ENCODE peak calls at places on chromosomes 1 and 21, in nine cellular contexts. W is fibroblast of lung, F is AG10803, M is astrocyte, C is bronchial epithelial cell, L is tibial artery, O is AG09309, P is heart right ventricle, U is mammary epithelial cell. Q is an unnamed sample.

GRCh38 chr1:163401211-163401610 is 79.5 kb downstream of the NUF2 start:
- DNase-seq in W (peak; percentile 5), F (no peak), M (no peak), C (peak; percentile 8), L (no peak), O (no peak), P (no peak), U (peak; percentile 1), Q (no peak)

GRCh38 chr1:9705337-9706098 is 54.0 kb downstream of the PIK3CD start:
- DNase-seq in W (peak; percentile 72), F (peak; percentile 66), M (peak; percentile 61), C (no peak), L (no peak), O (no peak), P (no peak), U (no peak), Q (no peak)

GRCh38 chr1:62588000-62588399 is 9.3 kb upstream of the ANGPTL3 start:
- DNase-seq in W (peak; percentile 56), F (no peak), M (peak; percentile 39), C (no peak), L (no peak), O (no peak), P (no peak), U (no peak), Q (no peak)

GRCh38 chr1:6505367-6506209 is 14.1 kb upstream of the PLEKHG5 start:
- DNase-seq in W (no peak), F (no peak), M (no peak), C (no peak), L (no peak), O (no peak), P (no peak), U (no peak), Q (no peak)

GRCh38 chr1:179807691-179808485 is 64.8 kb downstream of the FAM163A start:
- DNase-seq in W (peak; percentile 96), F (peak; percentile 29), M (peak; percentile 95), C (peak; percentile 18), L (no peak), O (peak; percentile 61), P (no peak), U (peak; percentile 8), Q (peak; percentile 41)

GRCh38 chr1:229714964-229715603 is 89.0 kb downstream of the URB2 start:
- DNase-seq in W (no peak), F (peak; percentile 22), M (no peak), C (peak; percentile 32), L (no peak), O (no peak), P (no peak), U (peak; percentile 32), Q (no peak)

GRCh38 chr1:15146971-15147376 is 6.6 kb upstream of the TMEM51 start:
- DNase-seq in W (no peak), F (no peak), M (no peak), C (no peak), L (no peak), O (no peak), P (no peak), U (no peak), Q (no peak)

GRCh38 chr21:44421901-44422840 is 33.1 kb upstream of the LRRC3 start:
- DNase-seq in W (no peak), F (no peak), M (no peak), C (no peak), L (peak; percentile 24), O (no peak), P (no peak), U (no peak), Q (no peak)

GRCh38 chr1:93567255-93567918 is 114.2 kb downstream of the BCAR3 start:
- DNase-seq in W (peak; percentile 96), F (peak; percentile 76), M (peak; percentile 96), C (peak; percentile 78), L (no peak), O (peak; percentile 83), P (peak; percentile 31), U (peak; percentile 77), Q (no peak)

GRCh38 chr1:233908092-233908491 is 3.6 kb downstream of the SLC35F3 start:
- DNase-seq in W (no peak), F (no peak), M (no peak), C (no peak), L (no peak), O (no peak), P (no peak), U (no peak), Q (no peak)

GRCh38 chr1:233909195-233909594 is 4.7 kb downstream of the SLC35F3 start:
- DNase-seq in W (peak; percentile 97), F (peak; percentile 20), M (peak; percentile 95), C (peak; percentile 78), L (no peak), O (no peak), P (no peak), U (peak; percentile 92), Q (peak; percentile 89)

GRCh38 chr1:233907139-233907538 is 2.7 kb downstream of the SLC35F3 start:
- DNase-seq in W (no peak), F (no peak), M (peak; percentile 17), C (no peak), L (no peak), O (no peak), P (no peak), U (peak; percentile 47), Q (no peak)

GRCh38 chr1:233904979-233905415 is 521 bp downstream of the SLC35F3 start:
- DNase-seq in W (peak; percentile 63), F (no peak), M (peak; percentile 51), C (no peak), L (no peak), O (no peak), P (no peak), U (peak; percentile 59), Q (no peak)

DNA sequence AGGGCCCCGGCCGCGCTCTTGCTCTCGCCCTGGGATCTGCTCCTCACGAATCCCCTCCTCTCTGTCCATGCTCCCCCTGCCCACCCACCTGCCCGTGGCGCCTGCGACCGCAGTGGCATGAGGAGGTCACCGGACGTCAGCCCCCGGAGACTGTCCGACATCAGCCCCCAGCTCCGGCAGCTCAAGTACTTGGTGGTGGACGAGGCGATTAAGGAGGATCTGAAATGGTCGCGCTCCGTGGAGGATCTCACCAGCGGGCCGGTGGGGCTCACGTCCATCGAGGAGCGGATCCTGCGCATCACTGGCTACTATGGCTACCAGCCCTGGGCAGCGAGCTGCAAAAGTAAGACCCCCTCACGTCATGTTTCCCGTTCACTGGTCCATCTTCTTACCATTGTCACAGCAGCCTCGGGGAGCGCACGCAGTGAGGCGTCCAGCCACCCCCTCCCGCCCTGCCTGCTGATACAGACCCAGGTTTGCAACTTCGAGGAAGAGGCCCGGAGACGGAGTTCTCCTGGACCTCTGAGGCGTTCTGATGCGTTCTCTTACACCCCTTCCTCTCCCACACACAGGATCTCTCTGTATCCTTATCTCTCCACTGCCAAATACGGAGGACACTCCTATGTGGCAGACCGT is 1.1 kb downstream of the SLC35F3 start:
- DNase-seq in W (peak; percentile 23), F (no peak), M (no peak), C (no peak), L (no peak), O (no peak), P (no peak), U (no peak), Q (no peak)
- H3K4me3 ChIP-seq in W (no peak overlapping the region), F (no peak overlapping the region), M (peak overlapping the region; percentile 60), C (peak overlapping the region; percentile 41), L (no peak overlapping the region), O (no peak overlapping the region), P (no peak overlapping the region), U (peak overlapping the region; percentile 79), Q (peak overlapping the region; percentile 57)

GRCh38 chr1:36609241-36610027 is 126.7 kb upstream of the CSF3R start:
- DNase-seq in W (peak; percentile 16), F (peak; percentile 23), M (no peak), C (peak; percentile 37), L (no peak), O (peak; percentile 8), P (peak; percentile 7), U (peak; percentile 48), Q (no peak)
- TF ChIP-seq CTCF in W (peak; percentile 49), F (peak; percentile 50), M (peak; percentile 60), C (peak; percentile 79), L (no peak), O (peak; percentile 69), P (peak; percentile 40), U (peak; percentile 80), Q (peak; percentile 60)

DNA sequence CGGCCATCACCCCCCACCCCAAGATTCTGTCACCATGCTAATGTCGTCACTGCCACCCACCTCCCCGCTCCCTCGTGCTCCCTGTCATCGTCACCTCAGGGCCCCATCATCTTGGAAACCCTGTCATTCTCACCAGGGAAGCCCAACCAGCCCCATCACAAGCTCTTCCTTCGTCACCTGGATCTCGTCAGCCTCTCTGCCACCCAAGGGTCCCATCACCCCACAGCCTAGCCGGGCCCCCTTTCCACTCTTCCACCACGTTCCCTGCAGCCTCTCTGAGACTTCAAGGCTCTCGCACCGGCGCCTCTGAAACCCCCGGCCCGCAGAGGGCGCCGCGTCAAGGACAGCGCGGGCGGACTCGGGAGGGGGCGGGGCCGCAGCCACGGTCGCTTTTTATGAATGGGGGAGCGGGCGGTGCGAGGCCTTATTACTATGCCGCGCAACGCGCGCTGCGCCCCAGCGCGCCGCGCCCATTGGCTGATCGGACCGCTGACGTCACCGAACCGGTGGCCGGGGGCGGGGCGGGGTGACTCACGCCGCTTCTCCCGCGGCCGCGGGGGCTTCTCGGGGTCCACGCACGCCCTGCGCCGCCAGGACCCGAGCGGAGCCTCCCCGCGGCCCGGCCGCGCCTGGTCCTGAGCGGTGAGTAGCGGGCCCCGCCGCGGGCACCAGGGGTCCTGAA is at the start of gene GPR3:
- DNase-seq in W (peak; percentile 87), F (peak; percentile 82), M (peak; percentile 70), C (peak; percentile 67), L (peak; percentile 87), O (peak; percentile 41), P (peak; percentile 92), U (peak; percentile 84), Q (no peak)
- H3K4me3 ChIP-seq in W (peak within 1 kb of the TSS; percentile 76), F (peak within 1 kb of the TSS; percentile 68), M (peak within 1 kb of the TSS; percentile 72), C (peak within 1 kb of the TSS; percentile 45), L (peak within 1 kb of the TSS; percentile 42), O (peak within 1 kb of the TSS; percentile 68), P (peak within 1 kb of the TSS; percentile 62), U (peak within 1 kb of the TSS; percentile 64), Q (peak within 1 kb of the TSS; percentile 74)

DNA sequence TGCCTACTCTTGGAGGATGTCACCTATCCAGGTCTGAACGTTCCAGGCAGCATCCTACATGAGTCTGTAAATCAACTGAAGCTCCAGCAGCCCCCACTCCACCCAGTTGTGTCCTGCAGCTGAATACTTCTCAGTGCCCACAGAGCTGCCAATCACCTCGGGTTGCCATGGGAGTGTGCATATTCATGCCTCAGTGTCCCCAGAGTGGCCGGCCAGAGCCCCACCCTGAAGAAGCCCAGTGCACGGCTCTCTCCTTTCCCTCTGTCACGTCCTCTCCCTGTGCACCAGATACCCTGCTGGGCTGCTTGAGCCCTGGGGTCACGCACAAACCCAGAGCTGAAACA is 16.1 kb upstream of the GSTM4 start:
- DNase-seq in W (no peak), F (no peak), M (no peak), C (no peak), L (peak; percentile 47), O (no peak), P (no peak), U (no peak), Q (no peak)
- TF ChIP-seq CTCF in W (no peak), F (no peak), M (no peak), C (no peak), L (no peak), O (no peak), P (no peak), U (no peak), Q (no peak)